ENCODE peak calls at places on chromosomes 16 and 17, in six cellular contexts. W is prostate gland, D is epithelial cell of esophagus, V is psoas muscle, S is fibroblast of lung, F is sigmoid colon. G is an unnamed sample.

GRCh38 chr17:301681-302299 is 50.8 kb downstream of the RPH3AL start:
- DNase-seq in F (peak), S (no peak), D (no peak), V (peak), W (no peak), G (no peak)

GRCh38 chr17:45345554-45346254 is 28.9 kb upstream of the MAP3K14 start:
- DNase-seq in S (peak), V (no peak), D (no peak), W (no peak), F (peak), G (no peak)

GRCh38 chr16:89375021-89375420 is 115.3 kb downstream of the ANKRD11 start:
- DNase-seq in V (peak), S (peak), W (no peak), D (no peak), F (no peak), G (no peak)

GRCh38 chr16:71576971-71577370 is at the start of gene TAT:
- DNase-seq in W (no peak), S (no peak), V (no peak), D (no peak), F (no peak), G (no peak)

GRCh38 chr17:19986941-19987714 is 9.5 kb upstream of the AKAP10 start:
- DNase-seq in S (no peak), W (no peak), D (peak), V (no peak), F (no peak), G (peak)

GRCh38 chr16:77877712-77878111 is 89.3 kb downstream of the VAT1L start:
- DNase-seq in S (peak), D (peak), F (no peak), W (no peak), V (no peak), G (no peak)

GRCh38 chr16:19808061-19808621 is 76.5 kb downstream of the GPRC5B start:
- DNase-seq in V (no peak), S (no peak), W (no peak), F (peak), D (no peak), G (no peak)

GRCh38 chr17:17888821-17889220 is 52.0 kb upstream of the SREBF1 start:
- DNase-seq in W (no peak), D (no peak), V (no peak), S (no peak), F (no peak), G (no peak)

GRCh38 chr17:46126840-46127239 is 66.4 kb downstream of the KANSL1 start:
- DNase-seq in V (no peak), W (no peak), F (no peak), S (no peak), D (no peak), G (no peak)

GRCh38 chr16:11201498-11202259 is 54.3 kb downstream of the SOCS1 start:
- DNase-seq in D (peak), S (peak), W (no peak), V (no peak), F (no peak), G (no peak)

GRCh38 chr16:2468725-2469398 is 2.2 kb upstream of the NTN3 start:
- DNase-seq in W (no peak), V (no peak), D (no peak), F (no peak), S (no peak), G (no peak)

GRCh38 chr17:57852041-57852954 is 2.5 kb upstream of the MRPS23 start:
- DNase-seq in D (no peak), F (peak), S (no peak), W (no peak), V (no peak), G (no peak)

GRCh38 chr16:68786685-68787418 is 49.8 kb downstream of the CDH1 start:
- DNase-seq in F (peak), W (peak), V (no peak), D (peak), S (peak), G (no peak)

GRCh38 chr17:65079489-65079900 is 23.0 kb upstream of the GNA13 start:
- DNase-seq in S (no peak), F (no peak), D (no peak), V (no peak), W (no peak), G (no peak)

GRCh38 chr17:65086465-65086864 is 29.9 kb upstream of the GNA13 start:
- DNase-seq in F (no peak), D (no peak), V (no peak), W (no peak), S (no peak), G (no peak)

GRCh38 chr17:65088621-65089385 is 32.3 kb upstream of the GNA13 start:
- DNase-seq in F (no peak), W (no peak), S (no peak), D (peak), V (no peak), G (no peak)

GRCh38 chr17:65081439-65081838 is 24.9 kb upstream of the GNA13 start:
- DNase-seq in V (no peak), S (no peak), W (no peak), D (no peak), F (no peak), G (no peak)

DNA sequence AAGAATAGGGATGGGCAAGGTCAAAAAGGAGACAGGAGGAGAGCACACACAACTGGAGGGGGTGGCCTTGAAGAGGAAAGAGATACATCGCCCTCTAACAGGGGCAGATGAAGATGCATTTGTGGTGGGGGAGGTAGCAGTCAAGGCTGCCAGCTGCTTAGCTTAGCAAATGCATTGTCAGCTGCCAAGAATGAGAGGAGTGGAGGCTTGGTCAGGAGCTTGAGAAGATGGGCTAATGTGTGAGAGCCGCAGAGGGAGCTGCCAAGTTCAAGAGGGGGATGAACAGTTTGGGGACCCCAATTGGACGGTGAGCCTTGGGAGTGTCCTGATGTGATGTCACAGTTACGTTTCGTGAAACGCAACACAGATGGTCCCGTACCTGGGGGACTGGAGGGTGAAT is 28.9 kb upstream of the GNA13 start:
- DNase-seq in W (no peak), S (no peak), V (no peak), F (no peak), D (no peak), G (no peak)
- TF ChIP-seq CTCF in W (no peak), S (no peak), V (no peak), F (no peak), D (no peak), G (no peak)

DNA sequence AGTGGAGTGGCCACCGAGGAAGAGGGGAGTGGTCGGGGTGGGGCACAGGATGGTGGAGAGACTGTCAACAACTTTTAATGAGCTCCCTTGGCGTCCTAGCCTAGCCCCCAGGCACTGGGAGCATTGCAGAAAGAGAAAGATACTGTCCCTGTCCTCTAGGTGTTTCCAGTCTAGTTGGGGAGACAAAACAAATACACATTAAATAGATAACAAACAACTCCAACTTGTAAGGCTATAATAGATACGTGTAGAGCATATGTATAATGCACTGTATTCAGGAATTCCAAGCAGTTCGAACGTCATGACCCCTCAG is 435 bp upstream of the UBE2O start:
- DNase-seq in W (no peak), D (no peak), F (no peak), V (no peak), S (no peak), G (no peak)
- TF ChIP-seq CTCF in W (no peak), D (no peak), F (no peak), V (no peak), S (no peak), G (no peak)

DNA sequence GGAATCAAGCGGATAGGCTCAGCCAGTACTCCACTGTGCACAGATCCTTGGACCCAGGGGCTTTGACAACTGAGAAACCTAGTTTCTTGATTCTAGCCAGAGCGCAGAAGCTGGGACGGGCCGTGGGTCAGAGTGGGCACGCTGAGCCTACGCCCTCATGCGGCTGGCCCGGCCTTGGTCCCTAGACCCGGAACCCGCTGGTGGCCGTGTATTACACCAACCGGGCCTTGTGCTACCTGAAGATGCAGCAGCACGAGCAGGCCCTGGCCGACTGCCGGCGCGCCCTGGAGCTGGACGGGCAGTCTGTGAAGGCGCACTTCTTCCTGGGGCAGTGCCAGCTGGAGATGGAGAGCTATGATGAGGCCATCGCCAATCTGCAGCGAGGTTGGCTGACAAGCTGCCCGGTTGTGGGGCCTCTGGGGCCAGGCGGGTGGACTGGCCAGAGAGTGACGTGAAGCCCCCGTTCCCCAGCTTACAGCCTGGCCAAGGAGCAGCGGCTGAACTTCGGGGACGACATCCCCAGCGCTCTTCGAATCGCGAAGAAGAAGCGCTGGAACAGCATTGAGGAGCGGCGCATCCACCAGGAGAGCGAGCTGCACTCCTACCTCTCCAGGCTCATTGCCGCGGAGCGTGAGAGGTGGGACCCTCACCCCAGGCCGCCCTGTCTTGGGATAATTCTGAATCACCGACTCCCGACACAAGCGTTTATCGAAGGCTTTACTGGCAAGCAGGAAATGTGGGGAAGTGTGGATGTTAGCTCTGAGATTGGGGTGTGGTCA is 946 bp downstream of the STUB1 start:
- DNase-seq in S (peak), D (peak), F (no peak), W (no peak), V (peak), G (no peak)
- TF ChIP-seq CTCF in S (no peak), D (peak), F (no peak), W (no peak), V (no peak), G (no peak)

GRCh38 chr16:30633526-30633925 is 17.2 kb upstream of the PRR14 start:
- DNase-seq in D (no peak), W (no peak), V (no peak), S (no peak), F (no peak), G (no peak)

GRCh38 chr16:30641378-30641982 is 9.3 kb upstream of the PRR14 start:
- DNase-seq in V (no peak), D (no peak), F (no peak), W (no peak), S (no peak), G (no peak)

GRCh38 chr16:30636599-30636998 is 14.2 kb upstream of the PRR14 start:
- DNase-seq in D (no peak), W (no peak), V (no peak), S (no peak), F (no peak), G (no peak)

DNA sequence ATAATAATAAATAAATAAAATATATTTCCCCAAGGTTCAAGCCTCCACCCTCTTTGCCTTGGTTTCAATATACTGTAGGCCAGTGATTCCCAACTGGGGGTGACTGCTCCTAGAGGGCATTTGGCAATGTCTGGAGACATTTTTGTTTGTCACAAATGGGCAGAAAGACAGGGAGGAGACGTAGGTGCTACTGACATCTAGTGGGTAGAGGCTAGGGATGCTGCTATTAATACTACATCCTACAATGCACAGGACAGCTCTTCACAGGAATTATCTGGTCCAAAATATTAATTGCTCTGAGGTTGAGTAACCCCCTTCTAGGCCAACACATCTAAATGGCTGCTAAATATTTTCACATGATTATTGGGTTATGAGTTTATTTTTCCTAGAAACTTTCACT is 12.8 kb upstream of the PRR14 start:
- DNase-seq in W (no peak), F (no peak), V (no peak), S (peak), D (peak), G (no peak)
- TF ChIP-seq CTCF in W (no peak), F (no peak), V (peak), S (peak), D (peak), G (no peak)

GRCh38 chr16:82630219-82630618 is 3.5 kb downstream of the CDH13 start:
- DNase-seq in D (peak), S (peak), V (no peak), F (no peak), W (no peak), G (no peak)

GRCh38 chr16:82629441-82630027 is 2.8 kb downstream of the CDH13 start:
- DNase-seq in D (peak), W (peak), S (peak), V (no peak), F (peak), G (no peak)

GRCh38 chr16:82633964-82634600 is 7.3 kb downstream of the CDH13 start:
- DNase-seq in D (peak), V (peak), F (peak), S (no peak), W (peak), G (no peak)

GRCh38 chr16:82630688-82631087 is 3.9 kb downstream of the CDH13 start:
- DNase-seq in V (no peak), W (no peak), D (peak), F (peak), S (peak), G (no peak)

DNA sequence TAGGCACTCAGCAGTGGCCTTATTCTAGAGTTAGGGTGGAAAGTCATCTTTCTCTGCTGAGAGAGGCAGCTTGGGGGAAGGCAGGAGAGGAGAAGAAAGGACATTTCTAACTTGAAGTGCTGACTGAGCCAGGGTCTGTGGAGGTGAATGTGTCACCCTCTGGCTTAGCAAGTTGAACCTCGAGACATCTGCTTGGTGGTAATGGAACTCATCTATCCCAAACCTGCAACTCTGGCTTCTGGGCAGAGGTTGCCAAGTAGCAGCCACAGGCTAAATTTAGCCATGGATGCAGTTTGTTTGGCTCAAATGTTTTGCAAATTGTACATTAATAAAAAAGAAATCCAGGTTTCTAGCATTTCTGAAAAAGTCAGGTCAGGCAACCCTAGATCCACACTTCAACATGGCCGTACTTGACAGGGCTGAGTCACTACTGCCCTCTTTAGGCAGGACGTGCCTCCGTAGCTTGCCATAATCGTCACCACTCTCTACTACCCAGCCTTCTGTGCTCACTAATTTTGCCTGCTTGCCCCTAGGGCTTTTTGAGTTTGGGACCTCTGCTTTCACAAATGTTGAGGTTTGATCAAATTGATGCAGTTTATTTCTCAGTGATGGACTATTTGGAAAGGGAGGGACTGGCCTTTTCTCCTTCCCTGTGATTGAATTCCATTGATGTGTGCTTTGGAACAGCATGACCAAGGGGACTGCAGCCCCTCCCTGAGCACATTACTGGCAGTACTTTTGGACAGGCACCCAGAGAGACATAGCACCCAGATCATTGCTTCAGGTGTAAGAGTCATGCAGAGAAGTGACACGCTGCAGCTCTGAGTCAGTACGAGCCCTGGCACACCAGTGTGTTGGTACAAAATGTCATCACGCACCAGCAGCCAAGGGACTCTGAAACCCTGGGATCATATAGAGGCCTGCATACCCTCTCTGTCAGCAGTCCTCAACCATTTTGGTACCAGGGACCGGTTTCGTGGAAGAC is 5.2 kb downstream of the CDH13 start:
- DNase-seq in W (no peak), D (peak), S (peak), V (peak), F (peak), G (no peak)
- TF ChIP-seq CTCF in W (no peak), D (peak), S (peak), V (peak), F (no peak), G (no peak)

GRCh38 chr16:88338111-88338510 is 44.6 kb upstream of the ZNF469 start:
- DNase-seq in F (no peak), S (no peak), V (peak), W (no peak), D (no peak), G (no peak)
- TF ChIP-seq CTCF in F (no peak), S (no peak), V (no peak), W (no peak), D (no peak), G (no peak)

DNA sequence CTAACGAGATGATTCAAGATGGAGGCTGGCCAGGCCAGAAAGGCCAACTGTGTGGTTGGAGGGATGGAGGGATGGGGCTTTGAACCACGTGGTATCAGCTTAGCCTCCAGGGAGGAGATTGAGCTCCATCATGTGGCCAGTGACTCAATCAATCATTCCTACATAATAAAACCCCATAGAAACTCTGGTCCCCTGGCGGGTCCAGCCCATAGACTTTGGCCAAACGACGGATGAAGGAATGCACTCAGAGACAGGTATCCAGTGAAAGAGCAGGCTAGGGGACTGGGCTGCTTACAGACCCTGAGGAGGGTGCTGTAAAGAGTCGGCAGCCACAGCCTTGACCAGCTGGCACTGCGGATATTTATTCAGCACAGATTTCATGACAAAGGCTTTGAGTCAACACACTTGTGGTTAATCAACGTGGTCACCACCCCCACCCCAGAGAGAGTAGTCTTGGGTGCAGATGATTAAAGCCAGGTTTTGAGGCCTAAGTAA is 308.7 kb upstream of the TNRC6C start:
- DNase-seq in V (no peak), D (peak), F (peak), W (no peak), S (peak), G (no peak)
- TF ChIP-seq CTCF in V (no peak), D (peak), F (no peak), W (no peak), S (no peak), G (no peak)